ENCODE peak calls at places on chromosome 21, in five cellular contexts. H is H7, P is left ventricle myocardium inferior, R is heart right ventricle, O is endodermal cell. Z is an unnamed sample. For H3K36me3, the result is how much of the 10 kb centered on the place peaks cover.

GRCh38 chr21:39022901-39023693 is 160.2 kb downstream of the PSMG1 start:
- DNase-seq in H (peak), P (peak), R (peak), O (peak), Z (peak)

GRCh38 chr21:43196789-43197188 is 28.0 kb downstream of the CRYAA start:
- DNase-seq in H (peak), P (no peak), R (no peak), O (peak), Z (peak)

GRCh38 chr21:34074283-34075098 is 1.1 kb downstream of the MRPS6 start:
- DNase-seq in H (peak), P (no peak), R (no peak), O (peak), Z (no peak)

GRCh38 chr21:34075760-34076159 is 2.4 kb downstream of the MRPS6 start:
- DNase-seq in H (no peak), P (no peak), R (no peak), O (no peak), Z (no peak)

GRCh38 chr21:31264574-31264973 is 79.5 kb downstream of the TIAM1 start:
- DNase-seq in H (no peak), P (no peak), R (no peak), O (no peak), Z (no peak)

GRCh38 chr21:32112194-32112593 is 166.7 kb downstream of the MIS18A start:
- DNase-seq in H (no peak), P (no peak), R (no peak), O (no peak), Z (no peak)

GRCh38 chr21:44428281-44428942 is 26.9 kb upstream of the LRRC3 start:
- DNase-seq in H (peak), P (no peak), R (no peak), O (peak), Z (no peak)

GRCh38 chr21:34526618-34527290 is 14.7 kb upstream of the KCNE1 start:
- DNase-seq in H (peak), P (peak), R (peak), O (peak), Z (peak)

GRCh38 chr21:44285102-44285501 is 574 bp upstream of the AIRE start:
- DNase-seq in H (no peak), P (no peak), R (no peak), O (no peak), Z (no peak)

GRCh38 chr21:29053011-29053553 is 20.4 kb downstream of the CCT8 start:
- DNase-seq in H (no peak), P (no peak), R (no peak), O (no peak), Z (no peak)
- H3K36me3 ChIP-seq in H (under half), P (half or more), R (half or more), O (half or more), Z (under half)

GRCh38 chr21:36708512-36709029 is 9.7 kb downstream of the SIM2 start:
- DNase-seq in H (no peak), P (no peak), R (no peak), O (no peak), Z (no peak)
- H3K4me3 ChIP-seq in H (peak), P (peak), R (no peak), O (no peak), Z (no peak)

GRCh38 chr21:25459365-25459764 is 147.9 kb downstream of the MRPL39 start:
- DNase-seq in H (no peak), P (no peak), R (no peak), O (no peak), Z (no peak)
- H3K36me3 ChIP-seq in H (under half), P (under half), R (under half), O (under half), Z (under half)

DNA sequence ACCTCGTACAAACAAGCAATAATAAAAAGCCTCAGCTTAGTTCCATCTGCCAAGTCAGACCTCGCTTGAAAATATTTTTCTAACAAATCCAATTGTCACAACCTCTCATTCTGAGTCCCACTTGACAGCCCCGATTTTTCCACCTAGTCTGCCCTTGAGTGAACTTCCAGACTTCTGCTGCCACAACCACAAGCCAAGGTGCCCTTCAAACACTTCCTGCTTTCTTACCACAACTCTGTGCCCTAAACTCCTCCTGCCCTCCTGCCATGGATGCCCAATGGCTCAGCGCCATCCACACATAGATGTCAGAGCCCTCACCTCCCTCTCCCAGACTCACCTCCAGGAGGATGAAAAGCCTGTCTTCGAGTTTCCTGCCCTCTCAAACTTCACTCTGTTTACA is 3.9 kb downstream of the TMPRSS2 start:
- DNase-seq in H (no peak), P (no peak), R (no peak), O (no peak), Z (no peak)
- H3K4me3 ChIP-seq in H (no peak), P (no peak), R (no peak), O (no peak), Z (no peak)

DNA sequence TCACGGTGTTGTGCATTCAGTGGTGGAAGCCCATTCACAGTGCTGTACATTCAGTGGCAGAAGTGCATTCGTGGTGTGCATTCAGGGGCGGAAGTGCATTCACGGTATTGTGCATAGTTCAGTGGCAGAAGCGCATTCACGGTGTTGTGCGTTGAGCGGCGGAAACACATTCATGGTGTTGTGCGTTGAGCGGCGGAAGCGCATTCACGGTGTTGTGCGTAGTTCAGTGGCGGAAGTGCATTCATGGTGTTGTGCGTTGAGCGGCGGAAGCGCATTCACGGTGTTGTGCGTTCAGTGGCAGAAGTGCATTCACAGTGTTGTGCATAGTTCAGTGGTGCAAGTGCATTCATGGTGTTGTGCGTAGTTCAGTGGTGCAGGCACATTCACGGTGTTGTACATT is 60.6 kb downstream of the PCNT start:
- DNase-seq in H (no peak), P (no peak), R (no peak), O (no peak), Z (no peak)
- H3K36me3 ChIP-seq in H (under half), P (half or more), R (under half), O (under half), Z (under half)

GRCh38 chr21:45957986-45958610 is 23.5 kb upstream of the COL6A1 start:
- DNase-seq in H (no peak), P (peak), R (no peak), O (no peak), Z (no peak)

GRCh38 chr21:45954271-45954670 is 27.3 kb upstream of the COL6A1 start:
- DNase-seq in H (peak), P (no peak), R (no peak), O (peak), Z (no peak)

GRCh38 chr21:45957551-45957950 is 24.0 kb upstream of the COL6A1 start:
- DNase-seq in H (no peak), P (no peak), R (no peak), O (no peak), Z (no peak)

GRCh38 chr21:45952974-45953373 is 28.6 kb upstream of the COL6A1 start:
- DNase-seq in H (no peak), P (no peak), R (no peak), O (no peak), Z (no peak)

DNA sequence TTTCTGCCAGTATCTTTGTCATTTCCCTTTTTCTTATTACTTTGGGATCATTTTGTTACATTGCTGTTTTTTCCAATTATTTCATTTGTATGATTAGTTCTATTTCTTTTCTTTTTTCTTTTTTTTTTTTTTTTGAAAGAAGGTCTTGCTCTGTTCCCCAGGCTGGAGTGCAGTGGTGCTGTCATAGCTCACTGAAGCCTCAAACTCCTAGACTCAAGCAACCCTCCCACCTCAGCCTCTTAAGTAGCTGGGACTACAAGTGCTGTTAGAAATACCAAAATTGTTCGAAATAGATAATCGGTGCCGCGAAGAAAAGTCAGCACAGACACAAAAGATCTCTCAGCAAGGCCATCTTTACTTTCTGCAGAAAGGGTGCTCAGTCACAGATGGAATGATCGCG is 26.6 kb upstream of the COL6A1 start:
- DNase-seq in H (no peak), P (no peak), R (no peak), O (no peak), Z (no peak)
- H3K4me3 ChIP-seq in H (no peak), P (no peak), R (no peak), O (no peak), Z (no peak)

GRCh38 chr21:45494135-45494850 is 47.9 kb downstream of the SLC19A1 start:
- DNase-seq in H (no peak), P (no peak), R (no peak), O (no peak), Z (no peak)
- H3K36me3 ChIP-seq in H (under half), P (half or more), R (half or more), O (under half), Z (under half)

GRCh38 chr21:17758703-17759102 is 60.5 kb downstream of the C21orf91 start:
- DNase-seq in H (no peak), P (no peak), R (no peak), O (no peak), Z (no peak)

GRCh38 chr21:17752171-17752570 is 67.0 kb downstream of the C21orf91 start:
- DNase-seq in H (no peak), P (no peak), R (no peak), O (no peak), Z (no peak)

GRCh38 chr21:17759546-17760178 is 59.5 kb downstream of the C21orf91 start:
- DNase-seq in H (no peak), P (no peak), R (no peak), O (no peak), Z (no peak)

GRCh38 chr21:17753736-17754135 is 65.4 kb downstream of the C21orf91 start:
- DNase-seq in H (no peak), P (no peak), R (no peak), O (no peak), Z (no peak)

DNA sequence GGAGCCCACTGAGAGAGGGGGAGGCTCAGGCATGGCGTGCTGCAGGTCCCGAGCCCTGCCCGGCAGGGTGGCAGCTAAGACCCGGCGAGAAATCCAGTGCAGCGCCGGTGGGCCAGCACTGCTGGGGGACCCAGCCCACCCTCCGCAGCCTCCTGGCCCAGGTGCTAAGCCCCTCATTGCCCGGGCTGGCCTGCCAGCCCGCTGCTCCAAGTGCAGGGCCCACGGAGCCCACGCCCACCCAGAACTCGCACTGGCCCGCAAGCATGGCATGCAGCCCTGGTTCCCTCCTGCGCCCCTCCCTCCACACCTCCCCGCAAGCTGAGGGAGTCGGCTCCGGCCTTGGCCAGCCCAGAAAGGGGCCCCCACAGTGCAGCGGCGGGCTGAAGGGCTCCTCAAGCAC is 61.5 kb downstream of the C21orf91 start:
- DNase-seq in H (no peak), P (no peak), R (no peak), O (no peak), Z (no peak)
- H3K4me3 ChIP-seq in H (no peak), P (no peak), R (no peak), O (no peak), Z (no peak)